ENCODE peak calls at places on chromosomes 11 and 22, in nine cellular contexts. V, P, M, J, B, K, W, U and Q are unnamed samples.

GRCh38 chr11:57560146-57560545 is 7.3 kb downstream of the UBE2L6 start:
- DNase-seq in V (no peak), P (no peak), M (no peak), J (no peak), B (no peak), K (no peak), W (peak), U (no peak), Q (no peak)

GRCh38 chr11:63892233-63892632 is 24.7 kb downstream of the RCOR2 start:
- DNase-seq in V (no peak), P (no peak), M (no peak), J (peak), B (no peak), K (no peak), W (no peak), U (no peak), Q (no peak)

GRCh38 chr11:9094420-9094819 is 3.0 kb upstream of the SCUBE2 start:
- DNase-seq in V (no peak), P (no peak), M (no peak), J (no peak), B (no peak), K (no peak), W (no peak), U (no peak), Q (no peak)

GRCh38 chr11:64750361-64751054 is 6.6 kb upstream of the RASGRP2 start:
- DNase-seq in V (no peak), P (peak), M (no peak), J (no peak), B (no peak), K (no peak), W (no peak), U (no peak), Q (no peak)

GRCh38 chr11:61948505-61948904 is 1.6 kb upstream of the BEST1 start:
- DNase-seq in V (no peak), P (no peak), M (no peak), J (no peak), B (peak), K (no peak), W (no peak), U (no peak), Q (no peak)

GRCh38 chr11:74341926-74342325 is 30.5 kb upstream of the P4HA3 start:
- DNase-seq in V (no peak), P (no peak), M (no peak), J (no peak), B (no peak), K (no peak), W (no peak), U (no peak), Q (no peak)

GRCh38 chr11:114610984-114611944 is 15.7 kb upstream of the NXPE4 start:
- DNase-seq in V (no peak), P (no peak), M (no peak), J (peak), B (no peak), K (no peak), W (no peak), U (no peak), Q (no peak)

GRCh38 chr11:43797866-43798265 is 82.8 kb upstream of the ALKBH3 start:
- DNase-seq in V (no peak), P (no peak), M (no peak), J (no peak), B (no peak), K (no peak), W (no peak), U (no peak), Q (no peak)

GRCh38 chr11:94553938-94554337 is 10.2 kb downstream of the FUT4 start:
- DNase-seq in V (no peak), P (no peak), M (no peak), J (peak), B (no peak), K (no peak), W (no peak), U (no peak), Q (peak)

GRCh38 chr22:26477341-26477731 is 6.2 kb downstream of the HPS4 start:
- DNase-seq in V (no peak), P (no peak), M (no peak), J (no peak), B (no peak), K (no peak), W (no peak), U (no peak), Q (no peak)

GRCh38 chr11:133898031-133898769 is 52.9 kb upstream of the SPATA19 start:
- DNase-seq in V (peak), P (no peak), M (peak), J (no peak), B (peak), K (no peak), W (no peak), U (no peak), Q (no peak)

GRCh38 chr11:75938543-75938942 is 123.5 kb downstream of the UVRAG start:
- DNase-seq in V (no peak), P (no peak), M (no peak), J (peak), B (no peak), K (no peak), W (no peak), U (no peak), Q (no peak)